ENCODE peak calls at places on chromosomes 7 and 10, in ten cellular contexts. One of them, this sample, is unnamed.
A peak's percentile ranks its signal among the peaks of the same experiment; 100 is the strongest.

GRCh38 chr10:68560916-68561691 is 967 bp downstream of the TET1 start:
- DNase-seq in activated T-cell treated with anti-CD3 and anti-CD28 coated beads for 4 hours: no peak
- DNase-seq in cardiac septum: no peak
- DNase-seq in NCI-H460: no peak
- DNase-seq in tibial artery: no peak
- DNase-seq in activated CD8-positive, alpha-beta T cell treated with anti-CD3 and anti-CD28 coated beads, Interleukin-2, amount 10 ng/mL, durations not matched to agents 7 days and 5 days: no peak
- DNase-seq in germinal center: no peak
- DNase-seq in CD4-positive, alpha-beta T cell: no peak
- DNase-seq in stimulated activated CD4-positive, alpha-beta T cell treated with anti-CD3 and anti-CD28 coated beads, Interleukin-4, amount 100 ng/mL, for 24 hours: no peak
- DNase-seq in HT-29: no peak
- DNase-seq in this sample: no peak

GRCh38 chr7:4115941-4116610 is 566.0 kb upstream of the FOXK1 start:
- DNase-seq in activated T-cell treated with anti-CD3 and anti-CD28 coated beads for 4 hours: no peak
- DNase-seq in cardiac septum: peak; percentile 66
- DNase-seq in NCI-H460: no peak
- DNase-seq in tibial artery: no peak
- DNase-seq in activated CD8-positive, alpha-beta T cell treated with anti-CD3 and anti-CD28 coated beads, Interleukin-2, amount 10 ng/mL, durations not matched to agents 7 days and 5 days: no peak
- DNase-seq in germinal center: no peak
- DNase-seq in CD4-positive, alpha-beta T cell: no peak
- DNase-seq in stimulated activated CD4-positive, alpha-beta T cell treated with anti-CD3 and anti-CD28 coated beads, Interleukin-4, amount 100 ng/mL, for 24 hours: no peak
- DNase-seq in HT-29: no peak
- DNase-seq in this sample: no peak

GRCh38 chr10:85491652-85492051 is 874.9 kb downstream of the GRID1 start:
- DNase-seq in activated T-cell treated with anti-CD3 and anti-CD28 coated beads for 4 hours: no peak
- DNase-seq in cardiac septum: no peak
- DNase-seq in NCI-H460: no peak
- DNase-seq in tibial artery: no peak
- DNase-seq in activated CD8-positive, alpha-beta T cell treated with anti-CD3 and anti-CD28 coated beads, Interleukin-2, amount 10 ng/mL, durations not matched to agents 7 days and 5 days: no peak
- DNase-seq in germinal center: no peak
- DNase-seq in CD4-positive, alpha-beta T cell: no peak
- DNase-seq in stimulated activated CD4-positive, alpha-beta T cell treated with anti-CD3 and anti-CD28 coated beads, Interleukin-4, amount 100 ng/mL, for 24 hours: no peak
- DNase-seq in HT-29: no peak
- DNase-seq in this sample: no peak

GRCh38 chr7:5428470-5429252 is 5.0 kb upstream of the TNRC18 start:
- DNase-seq in activated T-cell treated with anti-CD3 and anti-CD28 coated beads for 4 hours: no peak
- DNase-seq in cardiac septum: no peak
- DNase-seq in NCI-H460: peak; percentile 84
- DNase-seq in tibial artery: peak; percentile 82
- DNase-seq in activated CD8-positive, alpha-beta T cell treated with anti-CD3 and anti-CD28 coated beads, Interleukin-2, amount 10 ng/mL, durations not matched to agents 7 days and 5 days: no peak
- DNase-seq in germinal center: no peak
- DNase-seq in CD4-positive, alpha-beta T cell: no peak
- DNase-seq in stimulated activated CD4-positive, alpha-beta T cell treated with anti-CD3 and anti-CD28 coated beads, Interleukin-4, amount 100 ng/mL, for 24 hours: no peak
- DNase-seq in HT-29: peak; percentile 81
- DNase-seq in this sample: peak; percentile 92

GRCh38 chr10:96764345-96764744 is 44.0 kb upstream of the PIK3AP1 start:
- DNase-seq in activated T-cell treated with anti-CD3 and anti-CD28 coated beads for 4 hours: no peak
- DNase-seq in cardiac septum: no peak
- DNase-seq in NCI-H460: no peak
- DNase-seq in tibial artery: no peak
- DNase-seq in activated CD8-positive, alpha-beta T cell treated with anti-CD3 and anti-CD28 coated beads, Interleukin-2, amount 10 ng/mL, durations not matched to agents 7 days and 5 days: no peak
- DNase-seq in germinal center: peak; percentile 73
- DNase-seq in CD4-positive, alpha-beta T cell: no peak
- DNase-seq in stimulated activated CD4-positive, alpha-beta T cell treated with anti-CD3 and anti-CD28 coated beads, Interleukin-4, amount 100 ng/mL, for 24 hours: no peak
- DNase-seq in HT-29: no peak
- DNase-seq in this sample: no peak

GRCh38 chr10:119302591-119303253 is 95.4 kb downstream of the GRK5 start:
- DNase-seq in activated T-cell treated with anti-CD3 and anti-CD28 coated beads for 4 hours: no peak
- DNase-seq in cardiac septum: no peak
- DNase-seq in NCI-H460: no peak
- DNase-seq in tibial artery: no peak
- DNase-seq in activated CD8-positive, alpha-beta T cell treated with anti-CD3 and anti-CD28 coated beads, Interleukin-2, amount 10 ng/mL, durations not matched to agents 7 days and 5 days: no peak
- DNase-seq in germinal center: no peak
- DNase-seq in CD4-positive, alpha-beta T cell: no peak
- DNase-seq in stimulated activated CD4-positive, alpha-beta T cell treated with anti-CD3 and anti-CD28 coated beads, Interleukin-4, amount 100 ng/mL, for 24 hours: no peak
- DNase-seq in HT-29: peak; percentile 19
- DNase-seq in this sample: no peak

GRCh38 chr10:66795871-66796270 is 130.0 kb upstream of the LRRTM3 start:
- DNase-seq in activated T-cell treated with anti-CD3 and anti-CD28 coated beads for 4 hours: no peak
- DNase-seq in cardiac septum: no peak
- DNase-seq in NCI-H460: no peak
- DNase-seq in tibial artery: no peak
- DNase-seq in activated CD8-positive, alpha-beta T cell treated with anti-CD3 and anti-CD28 coated beads, Interleukin-2, amount 10 ng/mL, durations not matched to agents 7 days and 5 days: no peak
- DNase-seq in germinal center: no peak
- DNase-seq in CD4-positive, alpha-beta T cell: no peak
- DNase-seq in stimulated activated CD4-positive, alpha-beta T cell treated with anti-CD3 and anti-CD28 coated beads, Interleukin-4, amount 100 ng/mL, for 24 hours: no peak
- DNase-seq in HT-29: no peak
- DNase-seq in this sample: no peak

GRCh38 chr10:113036636-113037035 is 86.6 kb downstream of the TCF7L2 start:
- DNase-seq in activated T-cell treated with anti-CD3 and anti-CD28 coated beads for 4 hours: no peak
- DNase-seq in cardiac septum: no peak
- DNase-seq in NCI-H460: no peak
- DNase-seq in tibial artery: no peak
- DNase-seq in activated CD8-positive, alpha-beta T cell treated with anti-CD3 and anti-CD28 coated beads, Interleukin-2, amount 10 ng/mL, durations not matched to agents 7 days and 5 days: no peak
- DNase-seq in germinal center: no peak
- DNase-seq in CD4-positive, alpha-beta T cell: no peak
- DNase-seq in stimulated activated CD4-positive, alpha-beta T cell treated with anti-CD3 and anti-CD28 coated beads, Interleukin-4, amount 100 ng/mL, for 24 hours: no peak
- DNase-seq in HT-29: no peak
- DNase-seq in this sample: no peak

GRCh38 chr7:80277434-80278427 is 143.1 kb downstream of the GNAI1 start:
- DNase-seq in activated T-cell treated with anti-CD3 and anti-CD28 coated beads for 4 hours: no peak
- DNase-seq in cardiac septum: no peak
- DNase-seq in NCI-H460: peak; percentile 7
- DNase-seq in tibial artery: no peak
- DNase-seq in activated CD8-positive, alpha-beta T cell treated with anti-CD3 and anti-CD28 coated beads, Interleukin-2, amount 10 ng/mL, durations not matched to agents 7 days and 5 days: no peak
- DNase-seq in germinal center: no peak
- DNase-seq in CD4-positive, alpha-beta T cell: no peak
- DNase-seq in stimulated activated CD4-positive, alpha-beta T cell treated with anti-CD3 and anti-CD28 coated beads, Interleukin-4, amount 100 ng/mL, for 24 hours: no peak
- DNase-seq in HT-29: peak; percentile 94
- DNase-seq in this sample: peak; percentile 47

GRCh38 chr7:91518058-91518457 is 253.8 kb downstream of the FZD1 start:
- DNase-seq in activated T-cell treated with anti-CD3 and anti-CD28 coated beads for 4 hours: no peak
- DNase-seq in cardiac septum: no peak
- DNase-seq in NCI-H460: no peak
- DNase-seq in tibial artery: no peak
- DNase-seq in activated CD8-positive, alpha-beta T cell treated with anti-CD3 and anti-CD28 coated beads, Interleukin-2, amount 10 ng/mL, durations not matched to agents 7 days and 5 days: no peak
- DNase-seq in germinal center: no peak
- DNase-seq in CD4-positive, alpha-beta T cell: no peak
- DNase-seq in stimulated activated CD4-positive, alpha-beta T cell treated with anti-CD3 and anti-CD28 coated beads, Interleukin-4, amount 100 ng/mL, for 24 hours: no peak
- DNase-seq in HT-29: no peak
- DNase-seq in this sample: no peak

GRCh38 chr10:52623761-52624160 is 148.8 kb downstream of the MBL2 start:
- DNase-seq in activated T-cell treated with anti-CD3 and anti-CD28 coated beads for 4 hours: no peak
- DNase-seq in cardiac septum: no peak
- DNase-seq in NCI-H460: no peak
- DNase-seq in tibial artery: no peak
- DNase-seq in activated CD8-positive, alpha-beta T cell treated with anti-CD3 and anti-CD28 coated beads, Interleukin-2, amount 10 ng/mL, durations not matched to agents 7 days and 5 days: no peak
- DNase-seq in germinal center: no peak
- DNase-seq in CD4-positive, alpha-beta T cell: no peak
- DNase-seq in stimulated activated CD4-positive, alpha-beta T cell treated with anti-CD3 and anti-CD28 coated beads, Interleukin-4, amount 100 ng/mL, for 24 hours: no peak
- DNase-seq in HT-29: no peak
- DNase-seq in this sample: no peak

GRCh38 chr7:36777062-36777461 is 52.8 kb upstream of the AOAH start:
- DNase-seq in activated T-cell treated with anti-CD3 and anti-CD28 coated beads for 4 hours: no peak
- DNase-seq in cardiac septum: no peak
- DNase-seq in NCI-H460: no peak
- DNase-seq in tibial artery: no peak
- DNase-seq in activated CD8-positive, alpha-beta T cell treated with anti-CD3 and anti-CD28 coated beads, Interleukin-2, amount 10 ng/mL, durations not matched to agents 7 days and 5 days: peak; percentile 74
- DNase-seq in germinal center: no peak
- DNase-seq in CD4-positive, alpha-beta T cell: peak; percentile 24
- DNase-seq in stimulated activated CD4-positive, alpha-beta T cell treated with anti-CD3 and anti-CD28 coated beads, Interleukin-4, amount 100 ng/mL, for 24 hours: peak; percentile 8
- DNase-seq in HT-29: no peak
- DNase-seq in this sample: no peak